ENCODE peak calls at places on chromosome 1, in nine cellular contexts. P, R, K, D, N, Q, H, E and U are unnamed samples.

GRCh38 chr1:61337981-61338848 is 255.9 kb downstream of the NFIA start:
- DNase-seq in P (peak; percentile 95), R (peak; percentile 73), K (peak; percentile 33), D (no peak), N (peak; percentile 74), Q (peak; percentile 94), H (peak; percentile 82), E (peak; percentile 81), U (peak; percentile 64)

GRCh38 chr1:230328342-230329015 is 97.7 kb downstream of the PGBD5 start:
- DNase-seq in P (no peak), R (no peak), K (no peak), D (no peak), N (no peak), Q (no peak), H (no peak), E (no peak), U (no peak)

GRCh38 chr1:14775434-14775833 is 176.9 kb downstream of the KAZN start:
- DNase-seq in P (no peak), R (no peak), K (no peak), D (no peak), N (no peak), Q (no peak), H (no peak), E (no peak), U (no peak)

GRCh38 chr1:26166719-26167281 is 2.0 kb downstream of the C1orf232 start:
- DNase-seq in P (no peak), R (no peak), K (no peak), D (no peak), N (no peak), Q (no peak), H (no peak), E (no peak), U (no peak)

GRCh38 chr1:215583185-215583692 is 16.1 kb downstream of the KCTD3 start:
- DNase-seq in P (no peak), R (peak; percentile 71), K (no peak), D (no peak), N (no peak), Q (no peak), H (no peak), E (no peak), U (no peak)

GRCh38 chr1:208302702-208303101 is 58.5 kb upstream of the PLXNA2 start:
- DNase-seq in P (no peak), R (no peak), K (no peak), D (no peak), N (no peak), Q (no peak), H (no peak), E (no peak), U (no peak)

GRCh38 chr1:14598007-14598497 is 433 bp upstream of the KAZN start:
- DNase-seq in P (no peak), R (no peak), K (no peak), D (no peak), N (no peak), Q (no peak), H (peak; percentile 75), E (no peak), U (no peak)

GRCh38 chr1:39683591-39684312 is 7.5 kb downstream of the HPCAL4 start:
- DNase-seq in P (no peak), R (no peak), K (no peak), D (no peak), N (no peak), Q (peak; percentile 48), H (no peak), E (no peak), U (no peak)

GRCh38 chr1:161743231-161743630 is 6.4 kb upstream of the DUSP12 start:
- DNase-seq in P (no peak), R (peak; percentile 61), K (no peak), D (no peak), N (no peak), Q (peak; percentile 62), H (no peak), E (no peak), U (no peak)

GRCh38 chr1:176568185-176568584 is 105.2 kb downstream of the PAPPA2 start:
- DNase-seq in P (no peak), R (no peak), K (no peak), D (no peak), N (no peak), Q (no peak), H (no peak), E (no peak), U (no peak)

GRCh38 chr1:228465571-228466146 is 21.5 kb upstream of the RNF187 start:
- DNase-seq in P (no peak), R (no peak), K (no peak), D (no peak), N (no peak), Q (no peak), H (no peak), E (no peak), U (no peak)

GRCh38 chr1:2441746-2442145 is 29.4 kb upstream of the PEX10 start:
- DNase-seq in P (no peak), R (no peak), K (no peak), D (no peak), N (peak; percentile 18), Q (no peak), H (no peak), E (no peak), U (no peak)

GRCh38 chr1:227771771-227772170 is 36.5 kb downstream of the SNAP47 start:
- DNase-seq in P (no peak), R (no peak), K (no peak), D (no peak), N (no peak), Q (no peak), H (peak; percentile 46), E (no peak), U (no peak)

GRCh38 chr1:37477198-37477931 is 3.0 kb downstream of the ZC3H12A start:
- DNase-seq in P (peak; percentile 62), R (peak; percentile 87), K (no peak), D (no peak), N (peak; percentile 41), Q (peak; percentile 50), H (peak; percentile 93), E (no peak), U (no peak)
- H3K4me3 ChIP-seq in P (peak overlapping the region; percentile 90), R (peak overlapping the region; percentile 93), K (peak overlapping the region; percentile 93), D (peak overlapping the region; percentile 89), N (peak overlapping the region; percentile 72), Q (peak overlapping the region; percentile 88), H (peak overlapping the region; percentile 96), E (peak overlapping the region; percentile 94), U (peak overlapping the region; percentile 74)

DNA sequence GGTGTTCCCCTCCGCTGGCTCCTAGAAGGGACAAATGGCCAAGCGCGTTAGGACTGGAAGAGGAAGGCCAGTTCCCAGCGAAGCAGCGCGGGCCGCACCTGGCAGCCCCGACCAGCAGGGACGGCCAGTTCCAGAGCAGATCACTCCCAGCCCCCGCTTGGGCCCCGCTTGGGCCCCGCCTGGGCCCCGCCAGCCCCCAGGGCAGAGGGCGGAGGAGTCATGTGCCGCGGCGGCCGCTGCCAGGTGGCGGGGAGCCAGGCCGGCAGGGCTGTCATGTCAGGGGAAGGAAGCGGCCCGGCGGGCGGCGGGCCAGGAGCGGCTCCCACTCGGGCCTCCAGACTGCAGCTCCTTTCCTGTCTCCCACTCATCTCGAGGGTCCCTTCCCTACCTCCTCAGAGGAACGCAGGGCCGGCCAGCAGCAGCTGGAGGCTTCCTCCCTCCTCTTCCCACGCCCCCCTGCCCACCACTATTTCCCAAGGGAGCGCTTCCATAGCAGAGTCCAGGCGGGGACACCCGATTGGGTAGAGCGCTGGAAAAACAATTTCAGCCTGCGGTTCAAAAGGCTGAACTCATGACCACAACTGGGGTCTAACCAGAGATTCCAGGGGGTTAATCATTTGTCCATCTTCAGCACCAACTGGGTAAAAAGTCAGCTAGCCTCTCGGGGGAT is 16.5 kb downstream of the ZNF697 start:
- DNase-seq in P (peak; percentile 66), R (peak; percentile 87), K (no peak), D (peak; percentile 34), N (peak; percentile 85), Q (peak; percentile 96), H (peak; percentile 96), E (peak; percentile 88), U (no peak)
- H3K4me3 ChIP-seq in P (peak overlapping the region; percentile 29), R (peak overlapping the region; percentile 37), K (peak overlapping the region; percentile 37), D (peak overlapping the region; percentile 11), N (no peak overlapping the region), Q (peak overlapping the region; percentile 33), H (peak overlapping the region; percentile 29), E (peak overlapping the region; percentile 52), U (peak overlapping the region; percentile 18)

GRCh38 chr1:29410476-29410875 is 174.2 kb downstream of the PTPRU start:
- DNase-seq in P (no peak), R (no peak), K (no peak), D (no peak), N (no peak), Q (no peak), H (no peak), E (no peak), U (no peak)

GRCh38 chr1:29408831-29409605 is 172.7 kb downstream of the PTPRU start:
- DNase-seq in P (no peak), R (no peak), K (no peak), D (no peak), N (no peak), Q (no peak), H (no peak), E (no peak), U (no peak)

GRCh38 chr1:29412591-29412990 is 176.3 kb downstream of the PTPRU start:
- DNase-seq in P (no peak), R (no peak), K (no peak), D (no peak), N (peak; percentile 21), Q (no peak), H (no peak), E (no peak), U (no peak)

GRCh38 chr1:29406814-29407213 is 170.5 kb downstream of the PTPRU start:
- DNase-seq in P (no peak), R (no peak), K (no peak), D (no peak), N (no peak), Q (no peak), H (no peak), E (no peak), U (no peak)

GRCh38 chr1:29409616-29410015 is 173.3 kb downstream of the PTPRU start:
- DNase-seq in P (no peak), R (no peak), K (no peak), D (no peak), N (no peak), Q (no peak), H (no peak), E (no peak), U (no peak)
- H3K4me3 ChIP-seq in P (no peak overlapping the region), R (no peak overlapping the region), K (no peak overlapping the region), D (no peak overlapping the region), N (no peak overlapping the region), Q (no peak overlapping the region), H (no peak overlapping the region), E (no peak overlapping the region), U (no peak overlapping the region)

GRCh38 chr1:19646366-19646765 is 2.3 kb downstream of the NBL1 start:
- DNase-seq in P (no peak), R (peak; percentile 68), K (no peak), D (no peak), N (no peak), Q (no peak), H (peak; percentile 77), E (no peak), U (no peak)

GRCh38 chr1:19645544-19646252 is 1.6 kb downstream of the NBL1 start:
- DNase-seq in P (no peak), R (no peak), K (no peak), D (no peak), N (peak; percentile 27), Q (peak; percentile 21), H (peak; percentile 74), E (no peak), U (no peak)

GRCh38 chr1:19644422-19644760 is 280 bp downstream of the NBL1 start:
- DNase-seq in P (no peak), R (no peak), K (no peak), D (no peak), N (no peak), Q (no peak), H (no peak), E (no peak), U (no peak)

GRCh38 chr1:19643602-19644419 is at the start of gene NBL1:
- DNase-seq in P (peak; percentile 37), R (peak; percentile 68), K (no peak), D (no peak), N (peak; percentile 78), Q (peak; percentile 79), H (peak; percentile 91), E (no peak), U (no peak)

GRCh38 chr1:19644761-19645543 is 841 bp downstream of the NBL1 start:
- DNase-seq in P (no peak), R (peak; percentile 42), K (no peak), D (no peak), N (peak; percentile 48), Q (peak; percentile 26), H (peak; percentile 83), E (no peak), U (no peak)
- H3K4me3 ChIP-seq in P (peak overlapping the region; percentile 87), R (peak overlapping the region; percentile 75), K (peak overlapping the region; percentile 70), D (peak overlapping the region; percentile 87), N (peak overlapping the region; percentile 73), Q (peak overlapping the region; percentile 77), H (peak overlapping the region; percentile 67), E (peak overlapping the region; percentile 63), U (peak overlapping the region; percentile 95)